ENCODE peak calls at places on chromosome 9, in five cellular contexts. T, E, A, U and O are unnamed samples.

GRCh38 chr9:132804576-132805295 is 73.3 kb downstream of the AK8 start:
- DNase-seq in T (no peak), E (no peak), A (peak), U (no peak), O (peak)

GRCh38 chr9:125146247-125146646 is 2.9 kb upstream of the SCAI start:
- DNase-seq in T (no peak), E (no peak), A (no peak), U (no peak), O (no peak)

GRCh38 chr9:37947987-37948386 is 44.1 kb upstream of the SLC25A51 start:
- DNase-seq in T (no peak), E (no peak), A (no peak), U (no peak), O (no peak)

GRCh38 chr9:119961774-119962408 is 592.7 kb upstream of the BRINP1 start:
- DNase-seq in T (peak), E (no peak), A (peak), U (peak), O (no peak)

GRCh38 chr9:126057461-126057860 is 269.2 kb upstream of the MVB12B start:
- DNase-seq in T (no peak), E (no peak), A (no peak), U (no peak), O (no peak)

GRCh38 chr9:133117271-133118178 is 3.5 kb downstream of the RALGDS start:
- DNase-seq in T (no peak), E (no peak), A (no peak), U (no peak), O (no peak)

GRCh38 chr9:84996049-84996448 is 326.5 kb downstream of the NTRK2 start:
- DNase-seq in T (no peak), E (no peak), A (no peak), U (no peak), O (no peak)

GRCh38 chr9:13213337-13213736 is 66.2 kb downstream of the MPDZ start:
- DNase-seq in T (peak), E (no peak), A (no peak), U (peak), O (no peak)

GRCh38 chr9:116574027-116574679 is 113.0 kb upstream of the TRIM32 start:
- DNase-seq in T (no peak), E (no peak), A (peak), U (peak), O (no peak)

GRCh38 chr9:135887585-135888050 is 19.7 kb downstream of the CAMSAP1 start:
- DNase-seq in T (no peak), E (no peak), A (no peak), U (no peak), O (no peak)

GRCh38 chr9:100623969-100624368 is 46.1 kb downstream of the CAVIN4 start:
- DNase-seq in T (no peak), E (no peak), A (no peak), U (no peak), O (no peak)

GRCh38 chr9:3708751-3709150 is 182.9 kb upstream of the RFX3 start:
- DNase-seq in T (peak), E (no peak), A (no peak), U (no peak), O (no peak)

GRCh38 chr9:38263534-38263933 is 129.0 kb upstream of the ALDH1B1 start:
- DNase-seq in T (peak), E (no peak), A (no peak), U (peak), O (no peak)

GRCh38 chr9:33686942-33687341 is 108.4 kb upstream of the PRSS3 start:
- DNase-seq in T (no peak), E (no peak), A (no peak), U (no peak), O (no peak)

GRCh38 chr9:70108181-70108580 is 64.5 kb downstream of the MAMDC2 start:
- DNase-seq in T (no peak), E (no peak), A (no peak), U (no peak), O (peak)

GRCh38 chr9:91930475-91930874 is 19.6 kb downstream of the ROR2 start:
- DNase-seq in T (peak), E (no peak), A (no peak), U (no peak), O (no peak)

GRCh38 chr9:129177443-129177790 is 644 bp downstream of the IER5L start:
- DNase-seq in T (no peak), E (no peak), A (no peak), U (no peak), O (no peak)

GRCh38 chr9:92654481-92655301 is 15.2 kb downstream of the IPPK start:
- DNase-seq in T (no peak), E (no peak), A (no peak), U (no peak), O (no peak)

GRCh38 chr9:22228542-22228941 is 218.1 kb upstream of the DMRTA1 start:
- DNase-seq in T (peak), E (no peak), A (no peak), U (no peak), O (no peak)

GRCh38 chr9:6090272-6090671 is 74.8 kb upstream of the RANBP6 start:
- DNase-seq in T (no peak), E (no peak), A (no peak), U (no peak), O (no peak)

GRCh38 chr9:37990404-37991015 is 78.5 kb downstream of the SHB start:
- DNase-seq in T (no peak), E (no peak), A (no peak), U (no peak), O (no peak)

GRCh38 chr9:114163517-114163924 is 8.2 kb downstream of the COL27A1 start:
- DNase-seq in T (peak), E (no peak), A (no peak), U (peak), O (no peak)

GRCh38 chr9:129351642-129352151 is 173.6 kb upstream of the IER5L start:
- DNase-seq in T (no peak), E (no peak), A (no peak), U (no peak), O (no peak)

GRCh38 chr9:123669355-123669754 is 260.6 kb downstream of the DENND1A start:
- DNase-seq in T (no peak), E (no peak), A (no peak), U (no peak), O (no peak)

GRCh38 chr9:120365386-120365785 is 214.6 kb downstream of the CDK5RAP2 start:
- DNase-seq in T (no peak), E (no peak), A (no peak), U (no peak), O (no peak)

GRCh38 chr9:6079386-6079785 is 64.0 kb upstream of the RANBP6 start:
- DNase-seq in T (no peak), E (no peak), A (no peak), U (no peak), O (no peak)

GRCh38 chr9:6973762-6974161 is 216.0 kb downstream of the KDM4C start:
- DNase-seq in T (no peak), E (no peak), A (no peak), U (peak), O (no peak)

GRCh38 chr9:129089246-129089645 is 8.3 kb downstream of the DOLPP1 start:
- DNase-seq in T (no peak), E (no peak), A (no peak), U (no peak), O (no peak)

GRCh38 chr9:28135571-28135970 is 562.3 kb upstream of the C9orf72 start:
- DNase-seq in T (peak), E (no peak), A (no peak), U (no peak), O (no peak)

GRCh38 chr9:113886933-113887332 is 10.8 kb downstream of the ZNF618 start:
- DNase-seq in T (peak), E (peak), A (no peak), U (no peak), O (peak)

GRCh38 chr9:96078866-96079505 is 203.5 kb downstream of the ERCC6L2 start:
- DNase-seq in T (no peak), E (no peak), A (no peak), U (no peak), O (no peak)
- TF ChIP-seq POLR2AphosphoS5 in T (no peak), E (no peak), A (no peak), U (no peak), O (no peak)

GRCh38 chr9:97220894-97221477 is 86.5 kb upstream of the CCDC180 start:
- DNase-seq in T (no peak), E (no peak), A (no peak), U (no peak), O (no peak)
- TF ChIP-seq POLR2AphosphoS5 in T (no peak), E (no peak), A (no peak), U (no peak), O (no peak)

DNA sequence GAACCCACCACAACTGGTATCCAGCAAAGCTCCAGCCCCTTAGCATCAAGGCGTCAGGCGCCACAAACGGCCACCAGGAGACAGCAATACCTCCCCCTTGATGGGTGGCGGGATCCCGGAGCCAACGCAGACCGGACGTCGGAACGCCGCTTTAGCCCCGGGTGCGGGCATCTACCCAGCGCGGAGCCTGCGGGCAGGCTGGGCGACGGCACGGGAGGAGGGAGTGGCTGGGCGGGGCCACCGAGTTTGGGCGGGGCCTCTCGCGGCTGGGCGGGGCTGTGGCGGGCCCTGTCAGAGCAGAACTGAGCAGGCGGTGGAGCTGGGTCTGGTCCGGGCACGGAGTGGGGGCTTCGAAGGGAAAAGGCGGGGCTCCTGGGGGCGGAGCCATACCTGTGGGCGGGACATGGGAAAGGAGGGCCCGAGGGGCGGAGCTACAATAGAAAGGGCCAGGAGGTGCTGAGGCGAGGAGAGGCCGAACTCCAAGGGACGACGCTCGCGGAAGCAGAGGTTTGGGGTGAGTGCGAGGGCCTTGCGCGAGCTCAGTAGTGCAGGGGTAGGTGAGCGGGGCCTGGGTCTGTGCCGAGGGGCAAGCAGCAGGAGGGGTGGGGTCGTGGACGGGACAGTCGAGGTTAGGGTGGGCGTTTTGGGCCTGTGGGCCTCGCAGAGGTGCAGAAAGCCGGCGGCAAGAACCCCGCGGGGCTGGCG is 40.2 kb upstream of the GARNL3 start:
- DNase-seq in T (peak), E (peak), A (peak), U (peak), O (peak)
- TF ChIP-seq POLR2AphosphoS5 in T (no peak), E (peak), A (peak), U (peak), O (peak)

GRCh38 chr9:89926691-89927220 is 321.9 kb downstream of the GADD45G start:
- DNase-seq in T (no peak), E (no peak), A (no peak), U (no peak), O (no peak)
- TF ChIP-seq POLR2AphosphoS5 in T (no peak), E (no peak), A (no peak), U (no peak), O (no peak)

GRCh38 chr9:96048954-96049831 is 173.7 kb downstream of the ERCC6L2 start:
- DNase-seq in T (no peak), E (no peak), A (no peak), U (no peak), O (no peak)
- TF ChIP-seq POLR2AphosphoS5 in T (no peak), E (peak), A (no peak), U (no peak), O (peak)

GRCh38 chr9:137550958-137551655 is 572 bp upstream of the MRPL41 start:
- DNase-seq in T (peak), E (peak), A (no peak), U (peak), O (no peak)
- TF ChIP-seq POLR2AphosphoS5 in T (no peak), E (no peak), A (no peak), U (no peak), O (no peak)

GRCh38 chr9:134373269-134373668 is 47.0 kb downstream of the RXRA start:
- DNase-seq in T (no peak), E (no peak), A (no peak), U (no peak), O (no peak)
- TF ChIP-seq POLR2AphosphoS5 in T (no peak), E (no peak), A (no peak), U (no peak), O (no peak)

GRCh38 chr9:69076550-69076949 is 41.0 kb downstream of the FXN start:
- DNase-seq in T (no peak), E (no peak), A (no peak), U (no peak), O (no peak)
- TF ChIP-seq POLR2AphosphoS5 in T (no peak), E (peak), A (no peak), U (no peak), O (no peak)